ENCODE peak calls at places on chromosomes 7 and 10, in five cellular contexts. B is tibial nerve, W is ovary, Y is IMR-90, A is HCT116. V is an unnamed sample.
A peak's percentile ranks its signal among the peaks of the same experiment; 100 is the strongest.

GRCh38 chr7:117645456-117646181 is 165.8 kb downstream of the CFTR start:
- DNase-seq in B (no peak), W (no peak), Y (peak; percentile 91), A (no peak), V (no peak)

GRCh38 chr10:4820804-4821401 is 5.1 kb upstream of the AKR1E2 start:
- DNase-seq in B (peak; percentile 60), W (no peak), Y (no peak), A (no peak), V (no peak)

GRCh38 chr10:45380903-45381610 is 7.0 kb downstream of the ALOX5 start:
- DNase-seq in B (no peak), W (no peak), Y (no peak), A (no peak), V (no peak)

GRCh38 chr7:106304575-106304974 is 19.8 kb upstream of the NAMPT start:
- DNase-seq in B (no peak), W (no peak), Y (no peak), A (no peak), V (no peak)

GRCh38 chr10:25852364-25852941 is 81.6 kb upstream of the MYO3A start:
- DNase-seq in B (no peak), W (no peak), Y (no peak), A (no peak), V (no peak)

GRCh38 chr7:128831994-128832879 is 2.0 kb downstream of the FLNC start:
- DNase-seq in B (no peak), W (peak; percentile 44), Y (peak; percentile 30), A (no peak), V (peak; percentile 12)

GRCh38 chr10:33279276-33279675 is 55.2 kb downstream of the NRP1 start:
- DNase-seq in B (no peak), W (no peak), Y (peak; percentile 33), A (no peak), V (no peak)

GRCh38 chr10:105206616-105207015 is 565.5 kb downstream of the SORCS3 start:
- DNase-seq in B (no peak), W (no peak), Y (no peak), A (no peak), V (no peak)

GRCh38 chr10:71359364-71360046 is 37.2 kb upstream of the CDH23 start:
- DNase-seq in B (no peak), W (peak; percentile 74), Y (no peak), A (no peak), V (peak; percentile 52)

GRCh38 chr10:77857272-77857671 is 69.3 kb downstream of the DLG5 start:
- DNase-seq in B (no peak), W (no peak), Y (no peak), A (no peak), V (no peak)

GRCh38 chr7:129169705-129170319 is 18.6 kb upstream of the SMO start:
- DNase-seq in B (no peak), W (no peak), Y (no peak), A (no peak), V (no peak)

GRCh38 chr10:103969857-103970627 is 3.1 kb downstream of the SLK start:
- DNase-seq in B (no peak), W (no peak), Y (no peak), A (no peak), V (peak; percentile 47)

GRCh38 chr7:112202819-112203218 is 3.4 kb downstream of the DOCK4 start:
- DNase-seq in B (peak; percentile 44), W (peak; percentile 53), Y (no peak), A (no peak), V (peak; percentile 26)

GRCh38 chr7:13104128-13104527 is 416.7 kb downstream of the ARL4A start:
- DNase-seq in B (no peak), W (no peak), Y (no peak), A (no peak), V (peak; percentile 6)

GRCh38 chr7:33961948-33962347 is 56.6 kb downstream of the BMPER start:
- DNase-seq in B (no peak), W (no peak), Y (no peak), A (no peak), V (no peak)

GRCh38 chr7:130368347-130368746 is 11.9 kb upstream of the CPA1 start:
- DNase-seq in B (no peak), W (no peak), Y (no peak), A (no peak), V (no peak)

GRCh38 chr7:17041324-17041723 is 159.5 kb upstream of the AGR3 start:
- DNase-seq in B (no peak), W (no peak), Y (peak; percentile 96), A (no peak), V (no peak)

GRCh38 chr10:117545141-117546019 is 2.8 kb downstream of the EMX2 start:
- DNase-seq in B (no peak), W (peak; percentile 50), Y (no peak), A (no peak), V (no peak)

GRCh38 chr10:50614444-50615137 is 9.2 kb downstream of the SGMS1 start:
- DNase-seq in B (no peak), W (no peak), Y (no peak), A (peak; percentile 37), V (peak; percentile 59)

GRCh38 chr7:22582860-22583640 is 83.1 kb upstream of the STEAP1B start:
- DNase-seq in B (no peak), W (no peak), Y (peak; percentile 89), A (no peak), V (no peak)

GRCh38 chr10:123421461-123421860 is 244.7 kb upstream of the GPR26 start:
- DNase-seq in B (no peak), W (no peak), Y (no peak), A (no peak), V (no peak)

GRCh38 chr7:44515595-44516268 is 25.3 kb upstream of the NUDCD3 start:
- DNase-seq in B (no peak), W (no peak), Y (no peak), A (no peak), V (no peak)

GRCh38 chr7:11083214-11083568 is 109.5 kb downstream of the PHF14 start:
- DNase-seq in B (no peak), W (no peak), Y (no peak), A (no peak), V (no peak)

GRCh38 chr7:40380111-40380510 is 245.3 kb downstream of the SUGCT start:
- DNase-seq in B (no peak), W (no peak), Y (no peak), A (no peak), V (no peak)

GRCh38 chr7:79407351-79407750 is 46.1 kb downstream of the MAGI2 start:
- DNase-seq in B (no peak), W (no peak), Y (no peak), A (no peak), V (no peak)

GRCh38 chr7:4009720-4010119 is 672.4 kb upstream of the FOXK1 start:
- DNase-seq in B (no peak), W (no peak), Y (no peak), A (no peak), V (no peak)

GRCh38 chr7:159112136-159113011 is 32.3 kb downstream of the VIPR2 start:
- DNase-seq in B (no peak), W (peak; percentile 3), Y (no peak), A (no peak), V (no peak)

GRCh38 chr10:27660268-27660667 is 85.4 kb downstream of the MKX start:
- DNase-seq in B (no peak), W (no peak), Y (no peak), A (no peak), V (no peak)

GRCh38 chr10:110751845-110752244 is 107.7 kb downstream of the RBM20 start:
- DNase-seq in B (no peak), W (no peak), Y (no peak), A (no peak), V (no peak)

GRCh38 chr10:102945989-102946388 is 27.9 kb downstream of the CNNM2 start:
- DNase-seq in B (no peak), W (no peak), Y (no peak), A (no peak), V (no peak)

DNA sequence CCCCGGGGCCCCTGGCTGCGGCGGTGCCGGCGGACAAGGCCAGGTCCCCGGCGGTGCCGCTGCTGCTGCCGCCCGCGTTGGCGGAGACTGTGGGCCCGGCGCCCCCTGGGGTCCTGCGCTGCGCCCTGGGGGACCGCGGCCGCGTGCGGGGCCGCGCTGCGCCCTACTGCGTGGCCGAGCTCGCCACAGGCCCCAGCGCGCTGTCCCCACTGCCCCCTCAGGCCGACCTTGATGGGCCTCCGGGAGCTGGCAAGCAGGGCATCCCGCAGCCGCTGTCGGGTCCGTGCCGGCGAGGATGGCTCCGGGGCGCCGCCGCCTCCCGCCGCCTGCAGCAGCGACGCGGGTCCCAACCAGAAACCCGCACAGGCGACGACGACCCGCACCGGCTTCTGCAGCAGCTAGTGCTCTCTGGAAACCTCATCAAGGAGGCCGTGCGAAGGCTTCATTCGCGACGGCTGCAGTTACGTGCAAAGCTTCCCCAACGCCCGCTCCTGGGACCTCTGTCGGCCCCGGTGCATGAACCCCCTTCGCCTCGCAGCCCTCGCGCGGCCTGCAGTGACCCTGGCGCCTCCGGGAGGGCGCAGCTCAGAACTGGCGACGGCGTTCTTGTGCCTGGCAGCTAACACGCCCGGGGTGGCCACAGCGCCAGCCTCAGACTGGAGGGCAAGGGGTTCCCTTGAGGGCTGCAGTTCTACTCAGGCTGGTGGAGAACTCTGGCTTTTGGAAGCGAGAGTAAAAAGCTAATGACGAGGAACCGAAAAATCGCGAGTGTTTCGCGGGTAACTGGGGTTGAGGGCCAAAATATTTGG is 804 bp downstream of the FRAT1 start:
- DNase-seq in B (peak; percentile 5), W (peak; percentile 39), Y (no peak), A (no peak), V (peak; percentile 79)
- TF ChIP-seq POLR2A in B (no peak), W (peak; percentile 22), Y (no peak), A (no peak), V (no peak)

GRCh38 chr7:92633211-92633906 is 43.2 kb upstream of the FAM133B start:
- DNase-seq in B (peak; percentile 43), W (no peak), Y (peak; percentile 94), A (peak; percentile 66), V (peak; percentile 11)
- TF ChIP-seq POLR2A in B (no peak), W (no peak), Y (no peak), A (no peak), V (no peak)

GRCh38 chr7:30901856-30902255 is 9.8 kb upstream of the AQP1 start:
- DNase-seq in B (no peak), W (no peak), Y (no peak), A (no peak), V (no peak)

GRCh38 chr7:30904566-30904965 is 7.1 kb upstream of the AQP1 start:
- DNase-seq in B (no peak), W (no peak), Y (no peak), A (no peak), V (peak; percentile 26)

GRCh38 chr7:30900803-30901362 is 10.8 kb upstream of the AQP1 start:
- DNase-seq in B (no peak), W (no peak), Y (no peak), A (no peak), V (no peak)

GRCh38 chr7:30903146-30903545 is 8.5 kb upstream of the AQP1 start:
- DNase-seq in B (no peak), W (no peak), Y (no peak), A (no peak), V (no peak)

DNA sequence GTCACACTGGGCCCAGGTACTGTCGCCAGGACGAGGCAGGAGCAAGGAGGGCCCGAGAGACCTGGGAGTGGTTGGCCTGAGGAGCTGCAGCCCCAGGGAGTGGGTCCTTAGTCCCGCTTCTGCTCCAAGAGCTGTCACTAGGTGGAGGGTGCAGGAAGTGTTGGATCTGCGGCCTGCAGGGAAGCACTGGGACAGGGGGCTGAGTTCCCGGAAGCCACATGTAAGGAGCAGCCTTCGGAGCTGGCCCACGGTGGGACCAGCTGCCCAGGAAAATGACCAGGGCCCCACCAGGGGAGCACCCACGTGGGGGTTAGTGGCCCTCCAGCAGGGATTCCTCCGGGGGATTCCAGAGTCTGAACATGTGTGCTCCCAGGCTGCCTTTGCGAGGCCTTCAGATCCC is 9.2 kb upstream of the AQP1 start:
- DNase-seq in B (no peak), W (no peak), Y (no peak), A (no peak), V (no peak)
- TF ChIP-seq POLR2A in B (no peak), W (no peak), Y (no peak), A (no peak), V (no peak)

GRCh38 chr7:155471728-155472127 is 13.8 kb downstream of the EN2 start:
- DNase-seq in B (no peak), W (no peak), Y (no peak), A (no peak), V (no peak)
- TF ChIP-seq POLR2A in B (no peak), W (no peak), Y (no peak), A (no peak), V (no peak)